ENCODE peak calls at places on chromosome 2, in ten cellular contexts. O is Right ventricle myocardium superior; V is activated naive CD4-positive, alpha-beta T cell treated with anti-CD3 and anti-CD28 coated beads, Interleukin-2, amount 50 U/mL, for 72 hours; F is heart left ventricle; C is naive thymus-derived CD8-positive, alpha-beta T cell; I is K562; Z is A549; Q is central memory CD8-positive, alpha-beta T cell; K is natural killer cell treated with Interleukin-12 subunit alpha and Interleukin-12 subunit beta and Interleukin-15 and Interleukin-18, amount 100 ng/mL, for 72 hours; D is CD8-positive, alpha-beta T cell. N is an unnamed sample.

GRCh38 chr2:14459927-14460326 is 172.6 kb upstream of the LRATD1 start:
- ATAC-seq in O (no peak), V (no peak), F (no peak), C (no peak), I (no peak), Z (no peak), Q (no peak), K (no peak), D (no peak), N (no peak)

GRCh38 chr2:96264656-96265348 is 995 bp downstream of the TMEM127 start:
- ATAC-seq in O (peak; percentile 9), V (no peak), F (no peak), C (peak; percentile 3), I (peak; percentile 2), Z (no peak), Q (peak; percentile 7), K (no peak), D (peak; percentile 1), N (no peak)

GRCh38 chr2:201132518-201132917 is 16.6 kb downstream of the CFLAR start:
- ATAC-seq in O (no peak), V (peak; percentile 34), F (no peak), C (no peak), I (no peak), Z (no peak), Q (no peak), K (peak; percentile 41), D (no peak), N (no peak)

GRCh38 chr2:30363406-30363805 is 83.6 kb upstream of the LCLAT1 start:
- ATAC-seq in O (no peak), V (no peak), F (no peak), C (no peak), I (no peak), Z (no peak), Q (no peak), K (no peak), D (no peak), N (no peak)

GRCh38 chr2:97849881-97850540 is 136.6 kb downstream of the ZAP70 start:
- ATAC-seq in O (no peak), V (peak; percentile 88), F (no peak), C (no peak), I (peak; percentile 38), Z (no peak), Q (no peak), K (peak; percentile 98), D (no peak), N (peak; percentile 38)

GRCh38 chr2:16032282-16033031 is 92.1 kb downstream of the MYCN start:
- ATAC-seq in O (no peak), V (no peak), F (no peak), C (no peak), I (no peak), Z (no peak), Q (no peak), K (no peak), D (no peak), N (no peak)

GRCh38 chr2:220120004-220120403 is 492.6 kb downstream of the SLC4A3 start:
- ATAC-seq in O (no peak), V (no peak), F (no peak), C (no peak), I (no peak), Z (no peak), Q (no peak), K (no peak), D (no peak), N (no peak)

GRCh38 chr2:226467221-226467620 is 332.4 kb downstream of the IRS1 start:
- ATAC-seq in O (no peak), V (no peak), F (no peak), C (no peak), I (no peak), Z (no peak), Q (no peak), K (no peak), D (no peak), N (no peak)

GRCh38 chr2:189232759-189233406 is 53.3 kb upstream of the COL5A2 start:
- ATAC-seq in O (no peak), V (no peak), F (no peak), C (no peak), I (no peak), Z (peak; percentile 25), Q (no peak), K (no peak), D (no peak), N (no peak)

GRCh38 chr2:103153580-103153979 is 391.7 kb downstream of the TMEM182 start:
- ATAC-seq in O (no peak), V (no peak), F (no peak), C (no peak), I (no peak), Z (no peak), Q (no peak), K (no peak), D (no peak), N (no peak)

GRCh38 chr2:214310319-214310718 is 100.5 kb upstream of the VWC2L start:
- ATAC-seq in O (no peak), V (no peak), F (no peak), C (no peak), I (no peak), Z (no peak), Q (no peak), K (no peak), D (no peak), N (peak; percentile 73)

GRCh38 chr2:171166328-171166983 is 5.8 kb upstream of the TLK1 start:
- ATAC-seq in O (no peak), V (no peak), F (no peak), C (no peak), I (no peak), Z (no peak), Q (no peak), K (no peak), D (no peak), N (no peak)

GRCh38 chr2:23843051-23843976 is 83.6 kb downstream of the ATAD2B start:
- ATAC-seq in O (no peak), V (no peak), F (no peak), C (no peak), I (no peak), Z (no peak), Q (no peak), K (no peak), D (no peak), N (peak; percentile 73)

GRCh38 chr2:224359569-224359968 is 42.3 kb downstream of the FAM124B start:
- ATAC-seq in O (no peak), V (no peak), F (no peak), C (no peak), I (peak; percentile 91), Z (peak; percentile 69), Q (no peak), K (peak; percentile 31), D (no peak), N (peak; percentile 72)